ENCODE peak calls at places on chromosomes 16 and 17, in nine cellular contexts. One of them, this sample, is unnamed. For H3K4me1, the result is how much of the 10 kb centered on the place peaks cover.

GRCh38 chr16:24645739-24646645 is 83.5 kb upstream of the TNRC6A start:
- DNase-seq in pancreas: no peak
- DNase-seq in stomach: no peak
- DNase-seq in breast epithelium: no peak
- DNase-seq in CD4-positive, alpha-beta memory T cell: no peak
- DNase-seq in transverse colon: no peak
- DNase-seq in IMR-90: peak
- DNase-seq in aorta: no peak
- DNase-seq in neural progenitor cell: no peak
- DNase-seq in this sample: peak

GRCh38 chr16:31204871-31205666 is 2.5 kb upstream of the PYCARD start:
- DNase-seq in aorta: peak
- DNase-seq in transverse colon: no peak
- DNase-seq in CD4-positive, alpha-beta memory T cell: no peak
- DNase-seq in pancreas: no peak
- DNase-seq in IMR-90: no peak
- DNase-seq in breast epithelium: no peak
- DNase-seq in neural progenitor cell: no peak
- DNase-seq in stomach: no peak
- DNase-seq in this sample: no peak

GRCh38 chr17:65664296-65664695 is 102.8 kb upstream of the AXIN2 start:
- DNase-seq in IMR-90: peak
- DNase-seq in neural progenitor cell: no peak
- DNase-seq in transverse colon: no peak
- DNase-seq in pancreas: no peak
- DNase-seq in breast epithelium: no peak
- DNase-seq in aorta: no peak
- DNase-seq in CD4-positive, alpha-beta memory T cell: no peak
- DNase-seq in stomach: no peak
- DNase-seq in this sample: no peak

GRCh38 chr16:73154063-73154870 is 106.3 kb upstream of the ZFHX3 start:
- DNase-seq in transverse colon: no peak
- DNase-seq in stomach: no peak
- DNase-seq in neural progenitor cell: no peak
- DNase-seq in breast epithelium: no peak
- DNase-seq in pancreas: no peak
- DNase-seq in CD4-positive, alpha-beta memory T cell: no peak
- DNase-seq in aorta: peak
- DNase-seq in IMR-90: no peak
- DNase-seq in this sample: no peak

GRCh38 chr16:259814-260253 is 15.9 kb downstream of the RGS11 start:
- DNase-seq in neural progenitor cell: no peak
- DNase-seq in stomach: no peak
- DNase-seq in CD4-positive, alpha-beta memory T cell: no peak
- DNase-seq in pancreas: no peak
- DNase-seq in transverse colon: no peak
- DNase-seq in breast epithelium: no peak
- DNase-seq in IMR-90: no peak
- DNase-seq in aorta: no peak
- DNase-seq in this sample: no peak

GRCh38 chr17:1882836-1883235 is 53.0 kb downstream of the RPA1 start:
- DNase-seq in stomach: no peak
- DNase-seq in transverse colon: no peak
- DNase-seq in IMR-90: peak
- DNase-seq in neural progenitor cell: peak
- DNase-seq in aorta: no peak
- DNase-seq in pancreas: no peak
- DNase-seq in CD4-positive, alpha-beta memory T cell: no peak
- DNase-seq in breast epithelium: no peak
- DNase-seq in this sample: peak

GRCh38 chr17:17931159-17931558 is 41.0 kb downstream of the TOM1L2 start:
- DNase-seq in stomach: no peak
- DNase-seq in IMR-90: no peak
- DNase-seq in neural progenitor cell: no peak
- DNase-seq in transverse colon: no peak
- DNase-seq in CD4-positive, alpha-beta memory T cell: no peak
- DNase-seq in aorta: no peak
- DNase-seq in pancreas: no peak
- DNase-seq in breast epithelium: no peak
- DNase-seq in this sample: no peak

GRCh38 chr16:54801445-54801844 is 129.2 kb upstream of the IRX5 start:
- DNase-seq in transverse colon: no peak
- DNase-seq in aorta: no peak
- DNase-seq in neural progenitor cell: no peak
- DNase-seq in pancreas: no peak
- DNase-seq in stomach: no peak
- DNase-seq in breast epithelium: no peak
- DNase-seq in IMR-90: no peak
- DNase-seq in CD4-positive, alpha-beta memory T cell: no peak
- DNase-seq in this sample: no peak

GRCh38 chr17:81164464-81165245 is 652 bp upstream of the PVALEF start:
- DNase-seq in neural progenitor cell: peak
- DNase-seq in stomach: peak
- DNase-seq in CD4-positive, alpha-beta memory T cell: no peak
- DNase-seq in aorta: no peak
- DNase-seq in pancreas: peak
- DNase-seq in transverse colon: no peak
- DNase-seq in breast epithelium: no peak
- DNase-seq in IMR-90: no peak
- DNase-seq in this sample: no peak

GRCh38 chr17:37706446-37706845 is 38.4 kb downstream of the HNF1B start:
- DNase-seq in pancreas: no peak
- DNase-seq in IMR-90: no peak
- DNase-seq in aorta: no peak
- DNase-seq in CD4-positive, alpha-beta memory T cell: no peak
- DNase-seq in stomach: no peak
- DNase-seq in breast epithelium: no peak
- DNase-seq in transverse colon: no peak
- DNase-seq in neural progenitor cell: no peak
- DNase-seq in this sample: no peak

GRCh38 chr16:88941933-88942909 is 34.8 kb downstream of the CBFA2T3 start:
- DNase-seq in CD4-positive, alpha-beta memory T cell: peak
- DNase-seq in aorta: peak
- DNase-seq in pancreas: peak
- DNase-seq in neural progenitor cell: peak
- DNase-seq in transverse colon: peak
- DNase-seq in IMR-90: no peak
- DNase-seq in stomach: peak
- DNase-seq in breast epithelium: no peak
- DNase-seq in this sample: no peak

GRCh38 chr17:17325816-17326215 is 22.6 kb downstream of the NT5M start:
- DNase-seq in IMR-90: no peak
- DNase-seq in CD4-positive, alpha-beta memory T cell: no peak
- DNase-seq in aorta: no peak
- DNase-seq in breast epithelium: peak
- DNase-seq in transverse colon: no peak
- DNase-seq in pancreas: no peak
- DNase-seq in stomach: no peak
- DNase-seq in neural progenitor cell: no peak
- DNase-seq in this sample: no peak

GRCh38 chr16:23858496-23859062 is 22.8 kb downstream of the PRKCB start:
- DNase-seq in aorta: no peak
- DNase-seq in transverse colon: no peak
- DNase-seq in pancreas: no peak
- DNase-seq in breast epithelium: no peak
- DNase-seq in CD4-positive, alpha-beta memory T cell: no peak
- DNase-seq in IMR-90: no peak
- DNase-seq in neural progenitor cell: no peak
- DNase-seq in stomach: no peak
- DNase-seq in this sample: no peak

GRCh38 chr16:84836234-84836647 is 16.5 kb downstream of the CRISPLD2 start:
- DNase-seq in transverse colon: peak
- DNase-seq in IMR-90: peak
- DNase-seq in breast epithelium: peak
- DNase-seq in neural progenitor cell: peak
- DNase-seq in CD4-positive, alpha-beta memory T cell: no peak
- DNase-seq in stomach: peak
- DNase-seq in aorta: peak
- DNase-seq in pancreas: peak
- DNase-seq in this sample: peak

GRCh38 chr16:84838383-84838948 is 18.7 kb downstream of the CRISPLD2 start:
- DNase-seq in breast epithelium: no peak
- DNase-seq in CD4-positive, alpha-beta memory T cell: no peak
- DNase-seq in transverse colon: no peak
- DNase-seq in IMR-90: no peak
- DNase-seq in neural progenitor cell: no peak
- DNase-seq in stomach: no peak
- DNase-seq in aorta: no peak
- DNase-seq in pancreas: no peak
- DNase-seq in this sample: no peak

GRCh38 chr16:84834403-84834772 is 14.6 kb downstream of the CRISPLD2 start:
- DNase-seq in neural progenitor cell: no peak
- DNase-seq in stomach: no peak
- DNase-seq in breast epithelium: no peak
- DNase-seq in IMR-90: no peak
- DNase-seq in aorta: no peak
- DNase-seq in pancreas: no peak
- DNase-seq in transverse colon: no peak
- DNase-seq in CD4-positive, alpha-beta memory T cell: no peak
- DNase-seq in this sample: no peak

GRCh38 chr16:84839054-84839453 is 19.3 kb downstream of the CRISPLD2 start:
- DNase-seq in IMR-90: peak
- DNase-seq in aorta: no peak
- DNase-seq in pancreas: no peak
- DNase-seq in stomach: no peak
- DNase-seq in transverse colon: no peak
- DNase-seq in CD4-positive, alpha-beta memory T cell: no peak
- DNase-seq in breast epithelium: no peak
- DNase-seq in neural progenitor cell: no peak
- DNase-seq in this sample: no peak

DNA sequence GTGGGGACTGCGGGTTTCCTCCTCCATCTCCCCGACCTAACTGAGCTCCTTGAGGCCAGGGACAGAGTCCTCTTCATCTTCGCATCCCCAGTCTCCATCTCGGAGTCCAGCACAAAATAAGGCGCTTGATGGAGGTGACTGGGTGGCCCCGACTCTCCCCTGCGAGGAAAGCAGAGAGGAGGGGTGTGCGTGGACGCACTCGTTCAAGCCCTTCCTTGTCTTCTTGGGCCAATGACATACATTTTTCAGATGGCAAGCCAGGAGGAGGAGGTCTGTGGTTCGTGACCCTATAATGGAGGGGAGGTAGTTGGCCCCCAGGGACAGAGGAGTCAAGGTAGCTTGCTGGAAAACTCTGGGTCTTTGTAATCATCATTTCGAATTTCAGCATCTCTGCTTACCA is 17.2 kb downstream of the CRISPLD2 start:
- DNase-seq in CD4-positive, alpha-beta memory T cell: no peak
- DNase-seq in pancreas: no peak
- DNase-seq in neural progenitor cell: no peak
- DNase-seq in stomach: no peak
- DNase-seq in breast epithelium: no peak
- DNase-seq in IMR-90: no peak
- DNase-seq in transverse colon: no peak
- DNase-seq in aorta: no peak
- DNase-seq in this sample: no peak
- H3K4me1 ChIP-seq in CD4-positive, alpha-beta memory T cell: under half
- H3K4me1 ChIP-seq in pancreas: under half
- H3K4me1 ChIP-seq in neural progenitor cell: under half
- H3K4me1 ChIP-seq in stomach: under half
- H3K4me1 ChIP-seq in breast epithelium: under half
- H3K4me1 ChIP-seq in IMR-90: under half
- H3K4me1 ChIP-seq in transverse colon: half or more
- H3K4me1 ChIP-seq in aorta: under half
- H3K4me1 ChIP-seq in this sample: under half

GRCh38 chr17:62693616-62694415 is 66.3 kb downstream of the MRC2 start:
- DNase-seq in breast epithelium: no peak
- DNase-seq in IMR-90: no peak
- DNase-seq in stomach: no peak
- DNase-seq in aorta: no peak
- DNase-seq in pancreas: no peak
- DNase-seq in neural progenitor cell: no peak
- DNase-seq in CD4-positive, alpha-beta memory T cell: no peak
- DNase-seq in transverse colon: no peak
- DNase-seq in this sample: no peak
- H3K4me1 ChIP-seq in breast epithelium: under half
- H3K4me1 ChIP-seq in IMR-90: under half
- H3K4me1 ChIP-seq in stomach: under half
- H3K4me1 ChIP-seq in aorta: under half
- H3K4me1 ChIP-seq in pancreas: under half
- H3K4me1 ChIP-seq in neural progenitor cell: under half
- H3K4me1 ChIP-seq in CD4-positive, alpha-beta memory T cell: under half
- H3K4me1 ChIP-seq in transverse colon: under half
- H3K4me1 ChIP-seq in this sample: under half

DNA sequence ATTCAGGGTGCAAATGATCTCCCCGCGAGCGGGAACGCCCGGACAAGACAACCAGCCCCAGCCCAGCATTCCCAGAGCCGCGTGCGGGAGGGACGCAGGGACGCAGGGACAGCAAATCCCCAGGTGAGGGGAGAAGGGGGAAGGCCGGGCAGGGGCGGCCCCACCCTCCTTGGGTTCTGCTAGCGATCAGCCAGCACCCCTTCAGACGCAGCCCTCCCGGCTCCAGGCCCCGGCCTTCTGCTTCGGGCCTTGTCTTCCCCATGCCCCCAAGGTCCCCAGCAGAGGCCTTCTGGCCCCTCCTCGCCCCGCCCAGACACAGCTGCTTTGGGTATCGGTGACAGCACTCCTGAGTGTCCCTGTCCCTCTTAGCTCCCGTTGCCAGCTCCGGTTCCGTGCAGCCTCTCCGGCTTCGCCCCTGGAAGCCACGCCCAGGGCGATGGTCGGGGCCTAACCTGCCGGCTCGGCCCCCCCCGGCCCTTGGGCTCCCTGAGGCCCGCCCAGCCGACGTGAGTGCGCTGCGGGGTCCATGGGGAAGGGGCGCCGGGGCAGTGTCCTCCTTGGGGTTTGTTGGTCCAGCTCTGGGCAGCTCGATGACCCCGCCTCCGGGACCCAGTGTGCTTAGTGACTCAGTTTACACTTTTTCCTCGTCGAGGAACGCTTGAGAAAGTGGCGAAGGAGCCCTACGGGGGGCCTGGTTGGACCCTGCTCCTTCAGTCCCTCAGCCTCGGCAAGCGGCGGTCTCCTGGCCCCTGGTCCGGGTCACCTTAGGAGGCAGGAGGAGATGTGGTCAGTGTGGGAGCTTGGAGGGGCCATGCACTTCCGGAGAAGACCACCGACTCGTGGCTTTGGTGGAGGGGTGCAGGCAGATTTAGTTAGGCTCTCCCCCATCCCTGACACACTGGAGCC is 50.5 kb upstream of the AMZ2 start:
- DNase-seq in IMR-90: no peak
- DNase-seq in neural progenitor cell: peak
- DNase-seq in aorta: no peak
- DNase-seq in stomach: no peak
- DNase-seq in transverse colon: peak
- DNase-seq in pancreas: no peak
- DNase-seq in breast epithelium: no peak
- DNase-seq in CD4-positive, alpha-beta memory T cell: no peak
- DNase-seq in this sample: no peak
- H3K4me1 ChIP-seq in IMR-90: under half
- H3K4me1 ChIP-seq in neural progenitor cell: under half
- H3K4me1 ChIP-seq in aorta: under half
- H3K4me1 ChIP-seq in stomach: under half
- H3K4me1 ChIP-seq in transverse colon: half or more
- H3K4me1 ChIP-seq in pancreas: under half
- H3K4me1 ChIP-seq in breast epithelium: under half
- H3K4me1 ChIP-seq in CD4-positive, alpha-beta memory T cell: under half
- H3K4me1 ChIP-seq in this sample: under half

DNA sequence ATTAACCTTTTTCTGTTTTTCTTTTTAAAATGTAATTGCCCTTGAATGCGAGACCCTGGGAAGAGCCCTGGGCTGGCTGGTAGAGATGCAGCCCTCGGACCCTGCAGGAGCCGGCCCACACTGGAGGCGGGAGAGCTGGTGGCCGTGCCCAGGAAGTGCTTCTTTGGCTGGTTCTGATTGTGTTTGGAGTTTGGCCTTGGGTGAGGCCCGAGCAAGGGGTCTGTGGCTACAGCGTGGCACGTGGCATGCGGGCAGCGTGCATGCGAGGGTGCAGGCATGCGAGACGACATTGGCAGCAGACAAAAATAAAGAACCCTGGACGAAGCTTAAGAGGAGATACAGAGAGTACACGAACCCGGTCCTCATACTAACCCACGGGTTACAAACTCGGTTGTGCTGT is 49.7 kb downstream of the PRMT7 start:
- DNase-seq in aorta: no peak
- DNase-seq in CD4-positive, alpha-beta memory T cell: no peak
- DNase-seq in pancreas: no peak
- DNase-seq in transverse colon: no peak
- DNase-seq in breast epithelium: no peak
- DNase-seq in neural progenitor cell: no peak
- DNase-seq in stomach: no peak
- DNase-seq in IMR-90: no peak
- DNase-seq in this sample: no peak
- H3K4me1 ChIP-seq in aorta: under half
- H3K4me1 ChIP-seq in CD4-positive, alpha-beta memory T cell: under half
- H3K4me1 ChIP-seq in pancreas: under half
- H3K4me1 ChIP-seq in transverse colon: under half
- H3K4me1 ChIP-seq in breast epithelium: under half
- H3K4me1 ChIP-seq in neural progenitor cell: under half
- H3K4me1 ChIP-seq in stomach: under half
- H3K4me1 ChIP-seq in IMR-90: under half
- H3K4me1 ChIP-seq in this sample: under half